ENCODE peak calls at places on chromosomes 13 and 19, in eight cellular contexts. J is Calu3; E is left ventricle myocardium inferior; H is CD8-positive, alpha-beta T cell; I is type B pancreatic cell; N is endothelial cell; S is cardiac fibroblast; P is heart left ventricle. A is an unnamed sample.

GRCh38 chr13:45575146-45575829 is 40.3 kb downstream of the ERICH6B start:
- DNase-seq in J (no peak), H (no peak), N (no peak), E (no peak), S (peak; percentile 2), P (no peak), I (no peak), A (no peak)

GRCh38 chr19:23075031-23075733 is 41.6 kb upstream of the ZNF730 start:
- DNase-seq in H (no peak), J (no peak), S (peak; percentile 73), E (peak; percentile 57), I (peak; percentile 85), P (peak; percentile 67), N (peak; percentile 76), A (peak; percentile 54)

GRCh38 chr13:101576452-101576851 is 124.0 kb downstream of the ITGBL1 start:
- DNase-seq in J (no peak), I (no peak), N (no peak), P (no peak), E (no peak), H (no peak), S (peak; percentile 78), A (no peak)

GRCh38 chr13:94408300-94409036 is 71.0 kb downstream of the DCT start:
- DNase-seq in J (no peak), E (no peak), P (no peak), H (no peak), N (no peak), S (no peak), I (no peak), A (no peak)

GRCh38 chr19:2148482-2149135 is 2.8 kb downstream of the AP3D1 start:
- DNase-seq in N (no peak), E (no peak), P (no peak), J (no peak), S (no peak), I (no peak), H (no peak), A (no peak)

GRCh38 chr19:1251503-1252220 is 3.3 kb downstream of the MIDN start:
- DNase-seq in E (peak; percentile 84), S (no peak), H (peak; percentile 80), J (no peak), P (no peak), I (no peak), N (peak; percentile 29), A (no peak)

GRCh38 chr19:49231804-49232203 is 74.2 kb downstream of the TRPM4 start:
- DNase-seq in P (no peak), I (no peak), E (no peak), J (no peak), H (no peak), N (no peak), S (no peak), A (peak; percentile 45)

GRCh38 chr13:87810920-87811344 is 139.8 kb downstream of the SLITRK5 start:
- DNase-seq in H (no peak), N (no peak), I (no peak), P (no peak), J (no peak), S (no peak), E (no peak), A (no peak)

GRCh38 chr19:42250666-42251531 is 4.0 kb downstream of the ERF start:
- DNase-seq in P (no peak), J (no peak), I (no peak), N (no peak), H (no peak), E (peak; percentile 46), S (peak; percentile 72), A (no peak)

GRCh38 chr13:87094646-87095045 is 576.5 kb upstream of the SLITRK5 start:
- DNase-seq in N (no peak), J (no peak), H (no peak), I (no peak), E (no peak), S (no peak), P (no peak), A (no peak)

GRCh38 chr13:32650705-32651311 is 64.6 kb downstream of the PDS5B start:
- DNase-seq in I (no peak), N (peak; percentile 59), H (peak; percentile 65), E (no peak), P (peak; percentile 41), S (peak; percentile 81), J (peak; percentile 48), A (peak; percentile 46)

GRCh38 chr13:91158015-91158390 is 189.5 kb upstream of the MIR17HG start:
- DNase-seq in H (no peak), S (no peak), E (no peak), I (no peak), N (no peak), P (no peak), J (no peak), A (no peak)
- TF ChIP-seq CTCF in H (no peak), S (no peak), E (no peak), I (peak; percentile 44), N (no peak), P (peak; percentile 12), J (no peak), A (no peak)

GRCh38 chr13:31053098-31053497 is 108.6 kb downstream of the HSPH1 start:
- DNase-seq in N (no peak), J (peak; percentile 8), E (peak; percentile 29), I (no peak), H (peak; percentile 35), P (no peak), S (peak; percentile 25), A (no peak)

GRCh38 chr13:31050486-31051400 is 111.0 kb downstream of the HSPH1 start:
- DNase-seq in P (no peak), H (no peak), S (peak; percentile 35), N (no peak), J (no peak), E (no peak), I (no peak), A (no peak)

GRCh38 chr13:31052478-31052877 is 109.2 kb downstream of the HSPH1 start:
- DNase-seq in I (no peak), N (no peak), P (no peak), J (no peak), S (no peak), H (no peak), E (no peak), A (no peak)

GRCh38 chr13:31053896-31054295 is 107.8 kb downstream of the HSPH1 start:
- DNase-seq in S (no peak), N (no peak), H (no peak), I (no peak), E (no peak), P (no peak), J (no peak), A (no peak)

DNA sequence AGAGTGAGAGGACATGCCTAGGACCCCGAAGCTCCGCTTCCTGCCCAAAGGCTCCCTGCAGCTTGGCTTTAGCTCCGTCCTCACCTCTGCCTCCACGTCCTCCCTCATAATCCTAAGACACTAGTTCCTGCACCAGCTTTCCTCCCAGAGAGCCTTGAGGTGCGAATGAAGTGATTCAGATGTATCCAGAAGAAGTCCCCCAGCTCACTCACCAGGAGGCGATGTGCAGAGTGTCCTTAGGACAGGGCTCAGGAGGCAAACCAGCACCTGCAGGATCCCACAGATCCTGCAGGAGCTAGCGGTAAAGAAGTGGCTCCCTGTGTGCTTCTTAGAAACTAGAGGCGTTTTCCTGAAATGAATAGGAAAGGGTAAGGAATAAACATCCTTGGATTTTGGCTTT is 109.7 kb downstream of the HSPH1 start:
- DNase-seq in J (no peak), N (peak; percentile 19), I (no peak), P (no peak), S (no peak), E (no peak), H (no peak), A (no peak)
- TF ChIP-seq CTCF in J (no peak), N (no peak), I (peak; percentile 39), P (no peak), S (peak; percentile 2), E (no peak), H (no peak), A (no peak)

DNA sequence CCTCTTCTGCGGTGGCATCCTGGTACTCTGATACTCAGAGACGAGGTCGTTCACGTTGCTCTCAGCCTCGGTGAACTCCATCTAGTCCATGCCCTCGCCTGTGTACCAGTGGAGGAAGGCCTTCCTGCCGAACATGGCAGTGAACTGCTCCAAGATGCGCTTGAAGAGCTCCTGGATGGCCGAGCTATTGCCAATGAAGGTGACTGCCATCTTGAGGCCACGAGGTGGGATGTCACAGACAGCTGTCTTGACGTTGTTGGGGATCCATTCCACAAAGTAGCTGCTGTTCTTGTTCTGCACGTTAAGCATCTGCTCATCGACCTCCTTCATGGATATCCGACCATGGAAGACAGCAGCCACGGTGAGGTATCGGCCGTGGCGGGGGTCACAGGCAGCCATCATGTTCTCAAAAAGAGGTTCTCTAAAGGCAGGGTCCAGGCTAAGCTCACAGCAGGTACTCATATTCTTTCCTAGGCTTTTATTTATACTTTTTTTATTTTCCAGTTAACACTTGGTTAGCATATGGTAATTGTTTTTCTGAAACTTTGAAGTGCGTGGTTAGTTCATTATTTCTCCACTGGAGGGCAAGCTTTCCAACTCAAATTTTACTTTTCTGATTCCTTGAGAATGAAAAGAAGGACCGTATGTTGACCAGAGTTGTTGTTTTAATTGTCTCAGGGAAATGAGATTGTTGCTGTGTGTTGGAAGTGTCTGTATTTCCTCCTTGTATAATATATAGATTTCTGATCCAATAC is 72.4 kb upstream of the RGCC start:
- DNase-seq in I (no peak), N (no peak), J (no peak), S (peak; percentile 44), P (no peak), E (no peak), H (no peak), A (no peak)
- TF ChIP-seq CTCF in I (peak; percentile 72), N (peak; percentile 61), J (peak; percentile 22), S (peak; percentile 48), P (peak; percentile 41), E (peak; percentile 57), H (peak; percentile 19), A (no peak)

DNA sequence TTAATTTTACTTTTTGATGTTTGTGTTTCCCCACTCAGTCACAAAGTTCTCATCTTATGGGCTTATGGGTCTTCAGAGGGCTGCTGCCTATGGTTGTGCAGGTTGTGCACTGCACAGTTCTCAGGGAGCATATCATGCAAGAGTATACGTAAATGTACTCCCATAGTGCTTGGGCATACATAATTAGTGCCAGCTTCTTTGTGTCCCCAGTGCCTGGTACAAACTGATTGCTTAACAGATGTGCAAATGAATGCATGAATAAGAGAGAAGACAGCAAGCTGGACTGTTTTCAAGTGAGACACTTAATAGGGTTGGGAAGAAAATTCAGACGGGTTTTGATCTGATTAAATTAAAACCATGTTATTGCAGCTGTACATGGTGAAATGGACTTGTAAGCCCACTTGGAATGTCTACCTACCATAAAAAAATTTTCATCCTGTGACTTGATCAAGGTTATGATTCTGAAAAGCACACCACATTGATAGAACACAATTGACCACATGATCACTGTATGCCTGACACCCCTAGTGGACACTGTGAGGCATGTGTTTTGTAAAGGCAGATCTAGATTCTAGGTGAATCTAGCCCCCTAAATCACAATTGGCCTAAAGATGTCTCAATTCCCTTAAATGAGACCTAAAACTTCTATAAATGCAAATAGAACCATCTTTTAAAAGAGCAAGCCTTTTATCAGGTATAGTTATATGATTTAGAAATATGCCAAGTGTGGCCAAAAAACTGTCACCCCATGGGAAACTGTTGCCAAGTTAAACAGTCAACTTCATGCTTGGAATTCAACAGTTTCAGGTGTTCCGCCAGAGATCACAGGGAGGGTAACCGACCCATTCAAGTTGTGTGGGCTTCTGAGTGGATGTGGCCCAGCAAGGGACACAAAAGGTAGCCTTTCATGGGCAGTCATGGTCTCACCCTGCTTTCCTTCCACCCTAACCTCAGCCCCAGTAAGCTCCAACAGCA is 27.9 kb downstream of the FAM124A start:
- DNase-seq in H (no peak), S (peak; percentile 10), N (no peak), P (no peak), I (no peak), E (no peak), J (no peak), A (peak; percentile 41)
- TF ChIP-seq CTCF in H (no peak), S (peak; percentile 52), N (peak; percentile 54), P (peak; percentile 36), I (peak; percentile 72), E (peak; percentile 40), J (no peak), A (peak; percentile 7)